ENCODE peak calls at places on chromosomes 5 and 9, in seven cellular contexts. L is effector CD4-positive, alpha-beta T cell; Y is NCI-H524 treated with DMSO at 0.1 percent for 48 hours; E is ascending aorta; J is RPMI8226; P is hippocampal formation; B is activated T-cell treated with anti-CD3 and anti-CD28 coated beads for 1 hour. K is an unnamed sample.

GRCh38 chr5:675111-675875 is 17.9 kb downstream of the TPPP start:
- DNase-seq in L (no peak), Y (no peak), E (no peak), J (no peak), P (no peak), B (no peak), K (no peak)

GRCh38 chr9:113482991-113483675 is 19.6 kb downstream of the RGS3 start:
- DNase-seq in L (no peak), Y (no peak), E (peak; percentile 59), J (no peak), P (no peak), B (no peak), K (no peak)

GRCh38 chr9:5587024-5587423 is 41.9 kb upstream of the RIC1 start:
- DNase-seq in L (no peak), Y (no peak), E (no peak), J (no peak), P (no peak), B (no peak), K (no peak)

GRCh38 chr5:1322955-1323802 is 21.7 kb downstream of the CLPTM1L start:
- DNase-seq in L (no peak), Y (no peak), E (peak; percentile 52), J (no peak), P (no peak), B (no peak), K (no peak)

GRCh38 chr9:124256517-124257069 is 1.2 kb upstream of the NEK6 start:
- DNase-seq in L (no peak), Y (peak; percentile 58), E (no peak), J (no peak), P (no peak), B (no peak), K (no peak)

GRCh38 chr5:141245250-141245717 is at the start of gene PCDHB15:
- DNase-seq in L (no peak), Y (no peak), E (no peak), J (peak; percentile 18), P (peak; percentile 17), B (no peak), K (peak; percentile 30)

GRCh38 chr5:159120446-159120845 is 20.7 kb upstream of the EBF1 start:
- DNase-seq in L (no peak), Y (no peak), E (no peak), J (peak; percentile 68), P (no peak), B (no peak), K (no peak)

GRCh38 chr5:178104492-178104891 is 8.8 kb upstream of the N4BP3 start:
- DNase-seq in L (no peak), Y (no peak), E (no peak), J (peak; percentile 80), P (no peak), B (no peak), K (no peak)

GRCh38 chr5:10760033-10760975 is 730 bp downstream of the DAP start:
- DNase-seq in L (no peak), Y (no peak), E (peak; percentile 68), J (peak; percentile 81), P (peak; percentile 34), B (no peak), K (peak; percentile 77)

GRCh38 chr5:79489773-79490172 is 24.2 kb downstream of the HOMER1 start:
- DNase-seq in L (no peak), Y (no peak), E (no peak), J (no peak), P (no peak), B (no peak), K (no peak)

GRCh38 chr5:1509346-1510085 is 14.2 kb downstream of the LPCAT1 start:
- DNase-seq in L (peak; percentile 1), Y (no peak), E (peak; percentile 52), J (no peak), P (no peak), B (no peak), K (no peak)

GRCh38 chr5:111168608-111169007 is 55.6 kb upstream of the CAMK4 start:
- DNase-seq in L (no peak), Y (no peak), E (no peak), J (no peak), P (no peak), B (no peak), K (no peak)

GRCh38 chr5:17012289-17012688 is 76.2 kb upstream of the MYO10 start:
- DNase-seq in L (no peak), Y (no peak), E (no peak), J (no peak), P (no peak), B (no peak), K (no peak)

GRCh38 chr9:115134941-115135340 is 17.0 kb upstream of the TNC start:
- DNase-seq in L (no peak), Y (no peak), E (no peak), J (no peak), P (no peak), B (no peak), K (no peak)

GRCh38 chr9:129737479-129738269 is 15.2 kb downstream of the PTGES start:
- DNase-seq in L (peak; percentile 82), Y (peak; percentile 10), E (peak; percentile 92), J (peak; percentile 89), P (peak; percentile 69), B (peak; percentile 87), K (peak; percentile 94)

GRCh38 chr9:112002847-112003457 is 106.3 kb downstream of the UGCG start:
- DNase-seq in L (no peak), Y (no peak), E (no peak), J (no peak), P (no peak), B (no peak), K (no peak)

K was measured in SK-N-SH.